ENCODE peak calls at places on chromosomes 3 and 15, in seven cellular contexts. One of them, this sample, is unnamed.

GRCh38 chr3:59812188-59812587 is 762.4 kb upstream of the CFAP20DC start:
- DNase-seq in Daoy: no peak
- DNase-seq in A549: no peak
- DNase-seq in head of caudate nucleus: no peak
- DNase-seq in fibroblast of mammary gland: no peak
- DNase-seq in GM13976: no peak
- DNase-seq in fibroblast of gingiva: no peak
- DNase-seq in this sample: no peak

GRCh38 chr3:148861277-148861869 is 3.7 kb upstream of the CPA3 start:
- DNase-seq in head of caudate nucleus: no peak
- DNase-seq in fibroblast of mammary gland: peak
- DNase-seq in Daoy: peak
- DNase-seq in fibroblast of gingiva: peak
- DNase-seq in A549: peak
- DNase-seq in GM13976: peak
- DNase-seq in this sample: peak

GRCh38 chr15:31248263-31248662 is 78.4 kb upstream of the KLF13 start:
- DNase-seq in GM13976: no peak
- DNase-seq in Daoy: no peak
- DNase-seq in head of caudate nucleus: no peak
- DNase-seq in fibroblast of mammary gland: no peak
- DNase-seq in fibroblast of gingiva: no peak
- DNase-seq in A549: no peak
- DNase-seq in this sample: no peak

GRCh38 chr3:181569356-181569940 is 142.3 kb upstream of the SOX2 start:
- DNase-seq in A549: no peak
- DNase-seq in GM13976: no peak
- DNase-seq in fibroblast of gingiva: no peak
- DNase-seq in fibroblast of mammary gland: no peak
- DNase-seq in Daoy: no peak
- DNase-seq in head of caudate nucleus: no peak
- DNase-seq in this sample: no peak

GRCh38 chr3:157526036-157526435 is 22.8 kb upstream of the VEPH1 start:
- DNase-seq in A549: no peak
- DNase-seq in GM13976: no peak
- DNase-seq in fibroblast of gingiva: no peak
- DNase-seq in fibroblast of mammary gland: no peak
- DNase-seq in Daoy: no peak
- DNase-seq in head of caudate nucleus: no peak
- DNase-seq in this sample: no peak

GRCh38 chr3:127740136-127740915 is 67.6 kb downstream of the ABTB1 start:
- DNase-seq in head of caudate nucleus: no peak
- DNase-seq in A549: no peak
- DNase-seq in GM13976: no peak
- DNase-seq in fibroblast of gingiva: no peak
- DNase-seq in Daoy: peak
- DNase-seq in fibroblast of mammary gland: no peak
- DNase-seq in this sample: no peak

GRCh38 chr15:40982855-40983254 is 29.6 kb downstream of the CHAC1 start:
- DNase-seq in fibroblast of mammary gland: peak
- DNase-seq in fibroblast of gingiva: peak
- DNase-seq in head of caudate nucleus: no peak
- DNase-seq in GM13976: no peak
- DNase-seq in Daoy: peak
- DNase-seq in A549: no peak
- DNase-seq in this sample: peak

GRCh38 chr15:68363353-68363752 is 68.6 kb downstream of the ITGA11 start:
- DNase-seq in Daoy: peak
- DNase-seq in GM13976: no peak
- DNase-seq in fibroblast of mammary gland: no peak
- DNase-seq in A549: peak
- DNase-seq in head of caudate nucleus: no peak
- DNase-seq in fibroblast of gingiva: no peak
- DNase-seq in this sample: peak

GRCh38 chr3:159234306-159234705 is 432.5 kb downstream of the MFSD1 start:
- DNase-seq in GM13976: no peak
- DNase-seq in fibroblast of gingiva: no peak
- DNase-seq in Daoy: no peak
- DNase-seq in A549: no peak
- DNase-seq in fibroblast of mammary gland: peak
- DNase-seq in head of caudate nucleus: no peak
- DNase-seq in this sample: peak

GRCh38 chr3:125593991-125594574 is 1.2 kb downstream of the OSBPL11 start:
- DNase-seq in fibroblast of mammary gland: peak
- DNase-seq in fibroblast of gingiva: peak
- DNase-seq in head of caudate nucleus: no peak
- DNase-seq in GM13976: peak
- DNase-seq in A549: no peak
- DNase-seq in Daoy: no peak
- DNase-seq in this sample: no peak

GRCh38 chr3:21142949-21143348 is 608.1 kb downstream of the ZNF385D start:
- DNase-seq in GM13976: no peak
- DNase-seq in A549: no peak
- DNase-seq in Daoy: no peak
- DNase-seq in fibroblast of gingiva: no peak
- DNase-seq in head of caudate nucleus: no peak
- DNase-seq in fibroblast of mammary gland: no peak
- DNase-seq in this sample: no peak

GRCh38 chr3:127131625-127132170 is 61.2 kb upstream of the PRR23E start:
- DNase-seq in fibroblast of mammary gland: no peak
- DNase-seq in GM13976: no peak
- DNase-seq in head of caudate nucleus: no peak
- DNase-seq in fibroblast of gingiva: no peak
- DNase-seq in A549: no peak
- DNase-seq in Daoy: no peak
- DNase-seq in this sample: no peak

GRCh38 chr15:68795298-68795848 is 25.3 kb downstream of the ANP32A start:
- DNase-seq in Daoy: no peak
- DNase-seq in head of caudate nucleus: peak
- DNase-seq in A549: no peak
- DNase-seq in GM13976: peak
- DNase-seq in fibroblast of gingiva: peak
- DNase-seq in fibroblast of mammary gland: peak
- DNase-seq in this sample: peak

GRCh38 chr15:59523702-59524101 is 85.7 kb downstream of the FAM81A start:
- DNase-seq in fibroblast of mammary gland: no peak
- DNase-seq in fibroblast of gingiva: no peak
- DNase-seq in Daoy: no peak
- DNase-seq in A549: no peak
- DNase-seq in head of caudate nucleus: no peak
- DNase-seq in GM13976: no peak
- DNase-seq in this sample: no peak

GRCh38 chr3:111998661-111999641 is at the start of gene TAGLN3:
- DNase-seq in A549: no peak
- DNase-seq in fibroblast of gingiva: no peak
- DNase-seq in fibroblast of mammary gland: no peak
- DNase-seq in GM13976: peak
- DNase-seq in Daoy: no peak
- DNase-seq in head of caudate nucleus: peak
- DNase-seq in this sample: peak

GRCh38 chr3:29186982-29187718 is 93.7 kb upstream of the RBMS3 start:
- DNase-seq in fibroblast of gingiva: no peak
- DNase-seq in GM13976: no peak
- DNase-seq in head of caudate nucleus: no peak
- DNase-seq in Daoy: peak
- DNase-seq in A549: peak
- DNase-seq in fibroblast of mammary gland: peak
- DNase-seq in this sample: peak

GRCh38 chr15:41557673-41558399 is 1.2 kb upstream of the TYRO3 start:
- DNase-seq in Daoy: peak
- DNase-seq in A549: peak
- DNase-seq in head of caudate nucleus: peak
- DNase-seq in fibroblast of gingiva: peak
- DNase-seq in fibroblast of mammary gland: peak
- DNase-seq in GM13976: peak
- DNase-seq in this sample: peak

GRCh38 chr3:52019352-52020080 is 23.8 kb upstream of the RPL29 start:
- DNase-seq in Daoy: no peak
- DNase-seq in fibroblast of mammary gland: no peak
- DNase-seq in fibroblast of gingiva: no peak
- DNase-seq in A549: no peak
- DNase-seq in GM13976: no peak
- DNase-seq in head of caudate nucleus: no peak
- DNase-seq in this sample: no peak

GRCh38 chr3:149145926-149146325 is 16.5 kb downstream of the HPS3 start:
- DNase-seq in fibroblast of mammary gland: no peak
- DNase-seq in A549: no peak
- DNase-seq in Daoy: no peak
- DNase-seq in fibroblast of gingiva: no peak
- DNase-seq in head of caudate nucleus: no peak
- DNase-seq in GM13976: no peak
- DNase-seq in this sample: no peak

GRCh38 chr15:66566963-66567531 is 1.2 kb upstream of the LCTL start:
- DNase-seq in A549: peak
- DNase-seq in head of caudate nucleus: peak
- DNase-seq in Daoy: peak
- DNase-seq in GM13976: peak
- DNase-seq in fibroblast of mammary gland: peak
- DNase-seq in fibroblast of gingiva: peak
- DNase-seq in this sample: peak

GRCh38 chr3:57068437-57069089 is 8.1 kb downstream of the SPATA12 start:
- DNase-seq in GM13976: peak
- DNase-seq in Daoy: peak
- DNase-seq in fibroblast of gingiva: peak
- DNase-seq in A549: peak
- DNase-seq in head of caudate nucleus: no peak
- DNase-seq in fibroblast of mammary gland: peak
- DNase-seq in this sample: peak

GRCh38 chr3:60609446-60609845 is 641.8 kb downstream of the FHIT start:
- DNase-seq in fibroblast of gingiva: no peak
- DNase-seq in fibroblast of mammary gland: peak
- DNase-seq in head of caudate nucleus: no peak
- DNase-seq in A549: peak
- DNase-seq in Daoy: no peak
- DNase-seq in GM13976: no peak
- DNase-seq in this sample: peak

GRCh38 chr3:160225181-160226025 is at the start of gene C3orf80:
- DNase-seq in head of caudate nucleus: peak
- DNase-seq in fibroblast of mammary gland: peak
- DNase-seq in Daoy: peak
- DNase-seq in GM13976: peak
- DNase-seq in fibroblast of gingiva: peak
- DNase-seq in A549: peak
- DNase-seq in this sample: peak

This sample was measured in RPMI7951.